ENCODE peak calls at places on chromosomes 12 and 14, in ten cellular contexts. Z is esophagus squamous epithelium, T is heart left ventricle, S is stomach, M is lower leg skin, K is uterus, D is transverse colon, L is right lobe of liver, G is tibial nerve, O is ovary. E is an unnamed sample.

GRCh38 chr14:73850940-73851339 is 691 bp upstream of the PTGR2 start:
- DNase-seq in Z (no peak), T (no peak), S (no peak), M (no peak), K (no peak), D (no peak), L (no peak), G (no peak), O (no peak), E (no peak)

GRCh38 chr12:74499192-74499591 is 38.4 kb upstream of the ATXN7L3B start:
- DNase-seq in Z (no peak), T (no peak), S (no peak), M (no peak), K (no peak), D (no peak), L (no peak), G (no peak), O (no peak), E (no peak)

GRCh38 chr12:43111608-43112007 is 440.4 kb downstream of the ADAMTS20 start:
- DNase-seq in Z (no peak), T (no peak), S (no peak), M (no peak), K (no peak), D (no peak), L (no peak), G (no peak), O (no peak), E (no peak)

GRCh38 chr12:65781681-65782269 is 42.5 kb upstream of the HMGA2 start:
- DNase-seq in Z (no peak), T (no peak), S (no peak), M (no peak), K (no peak), D (no peak), L (no peak), G (no peak), O (no peak), E (no peak)

GRCh38 chr12:124179936-124180605 is 114.8 kb upstream of the RFLNA start:
- DNase-seq in Z (no peak), T (no peak), S (no peak), M (no peak), K (no peak), D (no peak), L (no peak), G (no peak), O (no peak), E (no peak)

GRCh38 chr12:402127-402456 is 648 bp downstream of the CCDC77 start:
- DNase-seq in Z (no peak), T (no peak), S (no peak), M (no peak), K (no peak), D (no peak), L (no peak), G (no peak), O (no peak), E (no peak)

GRCh38 chr14:99179506-99179905 is 92.5 kb downstream of the BCL11B start:
- DNase-seq in Z (no peak), T (no peak), S (no peak), M (peak), K (no peak), D (no peak), L (no peak), G (no peak), O (no peak), E (no peak)

GRCh38 chr14:89352976-89353817 is 63.8 kb downstream of the FOXN3 start:
- DNase-seq in Z (no peak), T (no peak), S (no peak), M (no peak), K (no peak), D (no peak), L (no peak), G (no peak), O (no peak), E (no peak)

GRCh38 chr12:55666508-55666907 is 29.8 kb downstream of the OR10P1 start:
- DNase-seq in Z (no peak), T (no peak), S (no peak), M (peak), K (no peak), D (no peak), L (peak), G (no peak), O (no peak), E (no peak)

GRCh38 chr12:119179335-119180021 is 747 bp downstream of the HSPB8 start:
- DNase-seq in Z (no peak), T (peak), S (peak), M (no peak), K (no peak), D (no peak), L (no peak), G (no peak), O (peak), E (peak)

GRCh38 chr12:2739832-2740641 is 54.7 kb upstream of the FKBP4 start:
- DNase-seq in Z (no peak), T (no peak), S (peak), M (no peak), K (no peak), D (peak), L (no peak), G (no peak), O (no peak), E (peak)

GRCh38 chr14:49461529-49462401 is 124.4 kb downstream of the RPS29 start:
- DNase-seq in Z (peak), T (peak), S (peak), M (no peak), K (no peak), D (peak), L (peak), G (no peak), O (no peak), E (no peak)

DNA sequence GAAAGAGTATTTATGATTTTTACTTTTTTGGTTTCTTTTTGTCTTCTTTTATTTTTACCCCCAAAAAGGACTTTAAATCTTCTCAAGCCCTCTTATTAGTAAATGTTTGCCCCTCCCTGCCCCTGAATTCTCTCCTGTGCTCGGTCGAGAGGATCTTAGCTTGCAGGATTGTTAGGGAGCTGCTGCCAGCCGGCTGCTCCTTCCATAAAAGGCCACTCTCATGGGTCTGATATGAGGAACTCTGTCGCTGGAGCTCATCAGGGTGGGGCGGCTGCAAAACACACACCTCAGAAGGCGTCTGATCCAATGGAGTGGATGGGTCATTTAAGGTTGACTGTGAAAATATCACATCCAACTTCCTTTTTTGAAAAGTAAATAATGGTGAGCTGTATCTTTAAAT is 8.5 kb downstream of the LTBR start:
- DNase-seq in Z (no peak), T (no peak), S (peak), M (no peak), K (peak), D (peak), L (no peak), G (no peak), O (no peak), E (peak)
- TF ChIP-seq POLR2A in Z (no peak), T (no peak), S (no peak), M (no peak), K (no peak), D (peak), L (no peak), G (no peak), O (no peak), E (peak)

GRCh38 chr14:65225299-65226159 is 123.2 kb upstream of the MAX start:
- DNase-seq in Z (no peak), T (no peak), S (no peak), M (no peak), K (no peak), D (no peak), L (no peak), G (no peak), O (no peak), E (no peak)

GRCh38 chr14:65228956-65229355 is 126.6 kb upstream of the MAX start:
- DNase-seq in Z (no peak), T (no peak), S (no peak), M (no peak), K (no peak), D (no peak), L (no peak), G (no peak), O (no peak), E (no peak)

GRCh38 chr14:65224799-65225198 is 122.5 kb upstream of the MAX start:
- DNase-seq in Z (no peak), T (no peak), S (peak), M (no peak), K (no peak), D (no peak), L (no peak), G (no peak), O (no peak), E (no peak)

GRCh38 chr14:65228436-65228835 is 126.1 kb upstream of the MAX start:
- DNase-seq in Z (no peak), T (no peak), S (no peak), M (no peak), K (no peak), D (no peak), L (no peak), G (no peak), O (no peak), E (no peak)

DNA sequence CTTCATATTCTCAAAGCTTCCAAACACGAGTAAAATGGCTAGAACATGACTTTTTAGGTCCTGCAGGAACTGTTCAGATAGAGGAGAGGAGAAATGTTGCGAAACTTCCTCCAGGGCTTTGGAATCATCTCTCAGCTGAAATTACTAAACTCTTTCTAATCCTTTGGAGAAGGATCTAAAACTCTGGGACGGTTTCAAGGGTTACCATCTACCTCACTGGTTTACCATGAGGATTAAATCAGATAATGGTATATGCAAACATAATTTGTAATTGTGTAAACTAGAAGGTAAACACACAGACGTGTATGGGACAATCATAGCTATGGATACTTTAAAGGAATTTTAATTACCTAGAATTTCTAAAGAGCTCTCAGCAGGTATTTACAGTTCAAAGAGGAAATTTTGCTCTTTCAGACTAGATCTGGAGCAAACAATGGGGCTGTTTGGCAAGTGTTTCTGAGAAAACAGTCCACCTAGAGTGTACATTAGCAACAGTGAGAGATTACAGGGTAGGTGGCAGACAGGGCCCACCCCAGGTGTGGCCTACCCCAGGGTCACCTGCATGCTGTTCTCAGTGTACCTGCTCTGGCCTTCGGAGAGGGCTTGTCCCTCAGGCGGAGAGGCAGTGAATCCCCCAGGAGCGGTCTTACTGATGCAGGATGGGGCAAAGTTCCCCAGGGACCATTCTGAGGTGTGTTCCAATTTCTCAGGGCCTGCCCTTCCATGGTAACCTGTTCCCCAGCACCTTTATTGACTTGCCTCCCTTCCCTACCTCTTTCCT is 124.7 kb upstream of the MAX start:
- DNase-seq in Z (no peak), T (no peak), S (peak), M (no peak), K (no peak), D (peak), L (no peak), G (no peak), O (no peak), E (peak)
- TF ChIP-seq POLR2A in Z (no peak), T (no peak), S (no peak), M (no peak), K (no peak), D (no peak), L (no peak), G (no peak), O (no peak), E (no peak)

GRCh38 chr12:104456417-104456949 is at the start of gene CHST11:
- DNase-seq in Z (peak), T (peak), S (peak), M (peak), K (peak), D (peak), L (peak), G (peak), O (peak), E (peak)
- TF ChIP-seq POLR2A in Z (no peak), T (peak), S (no peak), M (no peak), K (no peak), D (peak), L (no peak), G (no peak), O (no peak), E (no peak)

GRCh38 chr14:22793976-22794375 is 21.3 kb downstream of the SLC7A7 start:
- DNase-seq in Z (no peak), T (no peak), S (no peak), M (no peak), K (no peak), D (no peak), L (no peak), G (no peak), O (no peak), E (no peak)

GRCh38 chr14:22798528-22798927 is 16.7 kb downstream of the SLC7A7 start:
- DNase-seq in Z (no peak), T (no peak), S (no peak), M (no peak), K (no peak), D (no peak), L (no peak), G (no peak), O (no peak), E (no peak)

GRCh38 chr14:22794533-22794932 is 20.7 kb downstream of the SLC7A7 start:
- DNase-seq in Z (no peak), T (no peak), S (no peak), M (no peak), K (no peak), D (peak), L (no peak), G (no peak), O (no peak), E (no peak)

GRCh38 chr14:22797017-22797917 is 18.0 kb downstream of the SLC7A7 start:
- DNase-seq in Z (no peak), T (no peak), S (no peak), M (no peak), K (no peak), D (no peak), L (no peak), G (no peak), O (no peak), E (no peak)

GRCh38 chr14:22796087-22796707 is 19.0 kb downstream of the SLC7A7 start:
- DNase-seq in Z (no peak), T (no peak), S (no peak), M (no peak), K (no peak), D (no peak), L (no peak), G (no peak), O (no peak), E (no peak)
- TF ChIP-seq POLR2A in Z (no peak), T (no peak), S (no peak), M (no peak), K (no peak), D (no peak), L (no peak), G (no peak), O (no peak), E (no peak)

DNA sequence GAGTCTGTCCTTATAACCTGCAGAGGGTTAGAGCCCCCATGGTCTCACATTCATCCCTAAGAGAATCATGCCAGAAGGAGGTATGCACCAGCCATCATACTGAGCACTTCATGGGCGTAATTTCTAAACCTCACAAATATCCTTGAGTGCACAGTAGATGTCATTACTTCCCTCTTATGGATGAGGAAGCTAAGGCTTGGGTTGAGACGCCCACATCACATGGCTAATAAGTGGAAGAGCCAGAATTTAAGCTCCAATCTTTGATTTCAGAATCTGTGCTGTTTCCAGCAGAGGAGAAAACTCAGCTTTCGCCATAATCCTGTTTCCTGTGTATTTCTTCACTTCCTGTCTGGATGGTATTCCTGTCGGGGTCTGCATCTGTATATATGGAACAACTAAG is 5.0 kb downstream of the ISCU start:
- DNase-seq in Z (no peak), T (no peak), S (no peak), M (no peak), K (no peak), D (no peak), L (no peak), G (no peak), O (no peak), E (peak)
- TF ChIP-seq POLR2A in Z (no peak), T (no peak), S (no peak), M (no peak), K (no peak), D (no peak), L (no peak), G (no peak), O (no peak), E (no peak)

GRCh38 chr12:10212623-10213131 is at the start of gene GABARAPL1:
- DNase-seq in Z (peak), T (peak), S (peak), M (peak), K (peak), D (peak), L (peak), G (peak), O (peak), E (peak)
- TF ChIP-seq POLR2A in Z (peak), T (peak), S (peak), M (peak), K (peak), D (peak), L (peak), G (peak), O (peak), E (no peak)

GRCh38 chr12:128795530-128796361 is 28.0 kb downstream of the SLC15A4 start:
- DNase-seq in Z (no peak), T (peak), S (no peak), M (no peak), K (no peak), D (no peak), L (no peak), G (no peak), O (no peak), E (no peak)

GRCh38 chr12:128798543-128799341 is 25.0 kb downstream of the SLC15A4 start:
- DNase-seq in Z (no peak), T (no peak), S (no peak), M (no peak), K (no peak), D (no peak), L (no peak), G (no peak), O (no peak), E (peak)

GRCh38 chr12:128796439-128797118 is 27.2 kb downstream of the SLC15A4 start:
- DNase-seq in Z (no peak), T (peak), S (no peak), M (no peak), K (no peak), D (no peak), L (no peak), G (no peak), O (no peak), E (no peak)

GRCh38 chr12:128794661-128795529 is 28.9 kb downstream of the SLC15A4 start:
- DNase-seq in Z (no peak), T (peak), S (peak), M (no peak), K (no peak), D (no peak), L (no peak), G (no peak), O (no peak), E (no peak)

GRCh38 chr12:128797119-128798118 is 26.3 kb downstream of the SLC15A4 start:
- DNase-seq in Z (no peak), T (peak), S (no peak), M (no peak), K (no peak), D (no peak), L (no peak), G (no peak), O (no peak), E (no peak)
- TF ChIP-seq POLR2A in Z (no peak), T (no peak), S (no peak), M (no peak), K (no peak), D (no peak), L (no peak), G (no peak), O (no peak), E (no peak)

DNA sequence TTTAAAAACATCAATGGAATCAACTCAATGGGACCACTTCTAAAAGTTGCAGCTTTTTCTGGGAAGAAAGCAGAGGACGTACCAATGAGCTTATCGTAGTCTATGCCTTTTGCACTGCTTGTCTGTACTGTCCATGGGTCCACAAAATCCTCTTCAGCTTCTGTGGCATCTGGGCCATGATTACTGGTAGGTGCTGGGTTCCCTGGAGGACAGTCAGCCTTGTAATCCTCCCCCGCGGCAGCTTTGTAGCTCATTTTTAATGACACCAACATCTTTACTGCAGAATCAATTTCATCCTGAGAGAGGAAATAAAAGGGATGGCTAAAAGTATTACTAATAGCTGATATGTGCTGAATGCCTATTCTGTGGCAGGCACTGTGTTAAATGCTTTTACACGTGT is 38.5 kb downstream of the SLC25A47 start:
- DNase-seq in Z (no peak), T (no peak), S (no peak), M (peak), K (no peak), D (no peak), L (no peak), G (no peak), O (no peak), E (no peak)
- TF ChIP-seq POLR2A in Z (no peak), T (no peak), S (no peak), M (no peak), K (no peak), D (no peak), L (no peak), G (no peak), O (no peak), E (no peak)

DNA sequence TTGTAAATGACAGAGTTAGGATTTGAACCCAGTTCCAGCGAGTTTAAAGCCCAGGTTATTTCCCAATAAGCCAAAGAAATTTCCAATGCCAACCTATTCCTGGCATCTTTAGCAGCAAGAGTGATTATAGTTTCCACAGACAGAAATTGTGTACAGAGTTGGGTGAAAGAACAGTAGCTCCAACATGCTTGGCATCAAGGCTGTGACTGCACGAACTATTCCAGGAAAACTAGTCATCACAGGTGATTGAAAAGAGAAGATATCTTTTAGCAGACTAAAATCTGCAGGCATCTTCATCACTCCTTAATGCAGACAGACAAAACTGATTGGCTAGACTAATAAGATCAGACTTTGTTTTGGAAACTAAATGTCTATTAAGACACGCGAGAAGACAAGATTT is 262.7 kb upstream of the PLEKHG7 start:
- DNase-seq in Z (no peak), T (no peak), S (no peak), M (no peak), K (no peak), D (no peak), L (no peak), G (no peak), O (no peak), E (no peak)
- TF ChIP-seq POLR2A in Z (no peak), T (no peak), S (no peak), M (no peak), K (no peak), D (no peak), L (no peak), G (no peak), O (no peak), E (no peak)

GRCh38 chr12:122080149-122081107 is 1.9 kb downstream of the MLXIP start:
- DNase-seq in Z (no peak), T (no peak), S (peak), M (peak), K (peak), D (peak), L (peak), G (peak), O (no peak), E (peak)
- TF ChIP-seq POLR2A in Z (peak), T (peak), S (no peak), M (no peak), K (peak), D (peak), L (peak), G (peak), O (peak), E (peak)